ENCODE peak calls at places on chromosomes 5 and 9, in five cellular contexts. S, K, U, I and C are unnamed samples.

GRCh38 chr9:120873512-120873911 is 3.5 kb downstream of the PHF19 start:
- DNase-seq in S (peak), I (no peak), K (no peak), U (peak), C (no peak)

GRCh38 chr5:111813520-111813919 is 56.5 kb upstream of the NREP start:
- DNase-seq in I (no peak), U (no peak), S (no peak), K (no peak), C (no peak)

GRCh38 chr9:88920645-88921044 is 70.6 kb upstream of the S1PR3 start:
- DNase-seq in S (no peak), U (peak), K (no peak), I (no peak), C (no peak)

GRCh38 chr5:34522599-34523381 is 133.3 kb upstream of the RAI14 start:
- DNase-seq in I (peak), U (peak), S (peak), K (peak), C (no peak)

GRCh38 chr9:87065981-87066380 is 118.7 kb upstream of the GAS1 start:
- DNase-seq in I (no peak), K (no peak), S (no peak), U (no peak), C (no peak)

GRCh38 chr5:74660146-74660545 is 19.6 kb upstream of the ENC1 start:
- DNase-seq in U (no peak), I (no peak), K (no peak), S (no peak), C (no peak)

GRCh38 chr5:128093368-128093767 is 9.8 kb downstream of the SLC12A2 start:
- DNase-seq in K (no peak), S (no peak), U (no peak), I (no peak), C (no peak)

GRCh38 chr9:77304543-77304942 is 127.2 kb downstream of the VPS13A start:
- DNase-seq in S (no peak), I (no peak), U (no peak), K (no peak), C (no peak)

GRCh38 chr5:126544087-126544740 is 50.8 kb downstream of the ALDH7A1 start:
- DNase-seq in S (no peak), U (peak), K (peak), I (peak), C (no peak)

GRCh38 chr9:131629827-131630205 is 84.5 kb downstream of the PRRT1B start:
- DNase-seq in U (no peak), K (no peak), I (no peak), S (no peak), C (no peak)

GRCh38 chr5:67404261-67405100 is 207.9 kb upstream of the CD180 start:
- DNase-seq in U (peak), S (no peak), K (no peak), I (peak), C (no peak)

GRCh38 chr9:136292591-136293448 is 11.1 kb downstream of the CCDC187 start:
- DNase-seq in I (no peak), S (no peak), U (no peak), K (no peak), C (no peak)

GRCh38 chr5:33761139-33761538 is 130.7 kb downstream of the ADAMTS12 start:
- DNase-seq in K (no peak), I (no peak), S (no peak), U (no peak), C (no peak)

GRCh38 chr5:113581388-113581787 is 67.9 kb downstream of the YTHDC2 start:
- DNase-seq in U (no peak), S (no peak), I (no peak), K (no peak), C (no peak)

GRCh38 chr5:74316064-74316586 is 324.4 kb downstream of the ENC1 start:
- DNase-seq in K (no peak), I (peak), S (peak), U (peak), C (peak)

GRCh38 chr5:133015466-133015865 is 10.9 kb downstream of the ZCCHC10 start:
- DNase-seq in S (no peak), K (no peak), U (no peak), I (no peak), C (no peak)

GRCh38 chr5:143453722-143454121 is 50.2 kb upstream of the NR3C1 start:
- DNase-seq in K (no peak), S (no peak), I (no peak), U (no peak), C (no peak)

GRCh38 chr5:124480022-124480421 is 266.4 kb downstream of the ZNF608 start:
- DNase-seq in K (no peak), S (no peak), I (no peak), U (no peak), C (no peak)

GRCh38 chr5:150599917-150600511 is 40.4 kb upstream of the SYNPO start:
- DNase-seq in K (no peak), U (peak), S (no peak), I (no peak), C (no peak)

GRCh38 chr5:118233601-118234000 is 754.7 kb downstream of the DTWD2 start:
- DNase-seq in S (no peak), K (no peak), U (no peak), I (no peak), C (no peak)

GRCh38 chr9:98519641-98520040 is 189.1 kb downstream of the GABBR2 start:
- DNase-seq in I (no peak), U (no peak), S (no peak), K (no peak), C (no peak)

GRCh38 chr5:28165116-28165515 is 1126.7 kb upstream of the CDH9 start:
- DNase-seq in S (no peak), I (no peak), K (no peak), U (no peak), C (no peak)

GRCh38 chr9:87850405-87850804 is 32.3 kb upstream of the SPATA31E1 start:
- DNase-seq in I (no peak), U (peak), K (no peak), S (no peak), C (no peak)

GRCh38 chr5:161545701-161546462 is 643 bp downstream of the GABRB2 start:
- DNase-seq in I (no peak), S (no peak), K (no peak), U (no peak), C (no peak)

GRCh38 chr5:89191374-89191773 is 308.4 kb upstream of the MEF2C start:
- DNase-seq in I (no peak), S (no peak), U (no peak), K (no peak), C (no peak)

GRCh38 chr9:114988962-114989599 is 58.7 kb upstream of the TNFSF8 start:
- DNase-seq in S (no peak), K (no peak), U (no peak), I (no peak), C (peak)

GRCh38 chr9:95757026-95757425 is 118.5 kb upstream of the ERCC6L2 start:
- DNase-seq in S (no peak), K (no peak), U (no peak), I (no peak), C (no peak)

GRCh38 chr9:99515087-99515486 is 293.0 kb downstream of the SEC61B start:
- DNase-seq in U (no peak), K (no peak), I (no peak), S (no peak), C (peak)

GRCh38 chr5:138901716-138902115 is 26.6 kb upstream of the LRRTM2 start:
- DNase-seq in U (no peak), K (no peak), S (no peak), I (no peak), C (no peak)

GRCh38 chr5:82591021-82591515 is 312.9 kb upstream of the RPS23 start:
- DNase-seq in S (no peak), I (no peak), U (no peak), K (no peak), C (no peak)

GRCh38 chr5:1704266-1704665 is 95.4 kb downstream of the MRPL36 start:
- DNase-seq in U (no peak), S (no peak), I (no peak), K (no peak), C (no peak)
- TF ChIP-seq CTCF in U (no peak), S (no peak), I (no peak), K (no peak), C (no peak)

GRCh38 chr5:172903790-172904189 is 55.4 kb upstream of the RPL26L1 start:
- DNase-seq in I (no peak), U (peak), S (no peak), K (no peak), C (no peak)

GRCh38 chr5:172904312-172904642 is 54.9 kb upstream of the RPL26L1 start:
- DNase-seq in S (no peak), I (no peak), U (no peak), K (no peak), C (no peak)

GRCh38 chr5:172905771-172906170 is 53.5 kb upstream of the RPL26L1 start:
- DNase-seq in S (no peak), I (no peak), K (no peak), U (no peak), C (no peak)

GRCh38 chr5:172905346-172905756 is 53.9 kb upstream of the RPL26L1 start:
- DNase-seq in I (no peak), K (no peak), S (no peak), U (no peak), C (no peak)

DNA sequence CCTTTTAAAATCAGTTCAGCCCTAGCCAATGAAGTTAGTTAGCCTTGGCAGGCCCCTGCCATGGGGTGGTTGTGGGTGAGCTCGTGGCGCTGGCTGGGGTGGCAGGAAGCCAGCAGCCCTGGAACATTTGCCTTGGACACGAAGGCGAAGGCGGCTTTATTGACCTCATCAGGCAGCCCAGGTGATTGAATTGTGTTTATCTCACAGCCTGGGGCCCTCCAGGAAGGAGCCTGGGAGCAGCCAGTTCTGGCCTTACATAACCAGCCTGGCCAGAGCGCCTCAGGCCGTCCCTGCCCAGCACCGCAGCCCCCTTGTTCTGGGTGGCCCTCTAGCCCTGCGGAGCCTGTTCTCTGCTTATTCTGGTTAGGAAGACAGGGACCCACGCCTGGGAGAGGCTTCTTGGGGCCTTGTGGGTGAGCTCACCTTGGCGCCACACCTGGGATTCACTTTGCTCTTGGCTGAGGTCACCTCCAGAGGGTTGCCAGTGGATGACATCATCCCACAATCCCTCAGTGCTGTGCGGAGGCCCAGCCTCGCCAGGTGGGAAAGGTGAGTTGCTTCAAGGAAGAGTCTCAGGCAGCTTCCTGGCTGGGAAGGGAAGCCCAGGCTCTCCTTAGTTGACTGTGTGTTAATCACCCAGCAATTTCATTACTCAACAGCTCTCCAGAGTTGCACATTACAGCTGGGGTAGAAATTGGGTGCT is 54.4 kb upstream of the RPL26L1 start:
- DNase-seq in K (no peak), I (peak), U (peak), S (no peak), C (no peak)
- TF ChIP-seq KDM1A in K (no peak), I (no peak), U (no peak), S (no peak), C (no peak)

DNA sequence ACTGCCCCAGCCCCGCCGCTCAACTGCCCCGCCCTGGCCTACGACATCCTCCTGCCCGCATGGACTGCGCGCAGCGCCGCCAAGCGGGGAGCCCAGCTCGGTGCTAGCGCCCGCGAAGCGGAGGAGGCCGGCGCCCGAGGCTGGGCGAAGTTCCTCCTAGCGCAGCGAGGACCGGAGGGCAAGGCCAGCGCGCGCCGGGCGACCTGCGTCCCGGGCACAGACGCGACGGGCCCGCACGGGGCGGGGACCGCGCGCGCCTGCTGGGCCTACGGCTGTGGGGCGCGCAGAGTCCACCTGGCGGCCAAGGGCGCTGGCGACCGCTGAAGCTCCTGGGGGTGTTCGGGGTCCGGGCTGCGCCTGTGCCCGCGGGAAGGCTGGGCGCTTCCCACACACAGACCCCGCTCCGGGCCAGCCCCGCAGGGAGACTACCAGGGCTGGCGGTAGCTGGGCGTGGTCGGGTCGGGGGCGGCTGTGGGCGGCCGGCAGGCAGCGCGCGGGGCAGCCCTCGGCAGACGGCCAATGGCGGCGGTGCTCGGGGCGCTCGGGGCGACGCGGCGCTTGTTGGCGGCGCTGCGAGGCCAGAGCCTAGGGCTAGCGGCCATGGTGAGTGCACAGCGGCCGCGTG is at the start of gene PCBD2:
- DNase-seq in U (peak), S (peak), K (peak), I (peak), C (peak)
- TF ChIP-seq CTCF in U (peak), S (peak), K (peak), I (peak), C (peak)

GRCh38 chr9:108837530-108837929 is 18.3 kb downstream of the ACTL7B start:
- DNase-seq in S (no peak), I (no peak), K (no peak), U (no peak), C (no peak)
- TF ChIP-seq KDM1A in S (no peak), I (no peak), K (no peak), U (no peak), C (no peak)

GRCh38 chr9:90900130-90900529 is 98.5 kb downstream of the SYK start:
- DNase-seq in U (no peak), I (no peak), S (no peak), K (no peak), C (no peak)
- TF ChIP-seq CTCF in U (no peak), I (peak), S (peak), K (no peak), C (no peak)

DNA sequence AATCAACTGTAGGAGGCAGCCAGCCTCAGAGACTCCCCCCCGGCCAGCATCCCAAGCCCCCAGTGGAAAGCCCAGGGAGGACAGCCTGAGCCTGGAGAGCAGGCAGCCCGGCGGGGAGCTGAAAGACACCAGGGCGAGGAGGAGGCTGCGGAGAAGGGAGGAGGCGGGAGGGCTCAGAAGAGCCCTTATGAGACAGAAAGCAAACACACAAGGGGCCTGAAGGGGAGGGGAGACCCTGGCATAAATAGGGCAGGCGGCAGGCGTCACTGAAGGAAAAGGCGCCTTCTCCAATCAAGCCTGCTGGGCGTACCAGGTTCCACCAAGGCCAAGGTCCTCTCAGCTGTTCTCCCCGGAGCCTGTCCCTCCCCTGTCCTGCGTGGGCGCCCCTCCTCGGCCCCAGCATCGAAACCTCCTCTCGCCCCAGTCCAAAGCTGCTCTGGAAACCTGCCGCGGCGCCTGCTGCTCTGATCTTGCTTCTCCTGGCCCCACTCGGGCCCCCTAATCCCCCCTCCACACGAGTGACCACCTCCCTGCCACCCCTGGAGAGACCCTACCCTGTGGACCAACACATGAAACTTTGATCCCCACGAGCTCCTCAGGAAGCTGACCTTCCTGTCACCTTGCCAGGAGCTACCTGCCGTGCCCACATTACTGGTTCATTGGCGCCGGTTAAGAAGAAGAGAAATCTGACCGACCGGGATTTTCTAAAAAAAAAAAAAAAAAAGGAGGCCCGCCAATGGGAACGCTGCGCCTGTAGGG is 1.2 kb downstream of the SLC9A3 start:
- DNase-seq in S (no peak), I (no peak), K (no peak), U (no peak), C (no peak)
- TF ChIP-seq KDM1A in S (no peak), I (no peak), K (no peak), U (no peak), C (no peak)